ENCODE peak calls at places on chromosomes 7 and 10, in six cellular contexts. E is A549, V is HepG2, A is upper lobe of left lung, B is K562, W is GM12878. F is an unnamed sample.

GRCh38 chr7:12703881-12704280 is 16.4 kb downstream of the ARL4A start:
- ATAC-seq in E (no peak), V (no peak), A (peak), B (no peak), W (no peak), F (no peak)

GRCh38 chr10:113756940-113757543 is 5.6 kb downstream of the PLEKHS1 start:
- ATAC-seq in E (no peak), V (no peak), A (no peak), B (no peak), W (no peak), F (no peak)

GRCh38 chr7:77831481-77831880 is 32.9 kb downstream of the PHTF2 start:
- ATAC-seq in E (no peak), V (no peak), A (no peak), B (peak), W (no peak), F (no peak)

GRCh38 chr10:113381906-113382562 is 170.8 kb upstream of the HABP2 start:
- ATAC-seq in E (no peak), V (no peak), A (no peak), B (no peak), W (peak), F (no peak)

GRCh38 chr7:75817112-75817511 is 3.5 kb upstream of the CCL24 start:
- ATAC-seq in E (no peak), V (no peak), A (peak), B (no peak), W (no peak), F (no peak)

GRCh38 chr7:75617634-75618234 is 121.0 kb downstream of the HIP1 start:
- ATAC-seq in E (peak), V (peak), A (peak), B (peak), W (peak), F (peak)

GRCh38 chr7:116170180-116170579 is 40.2 kb upstream of the TES start:
- ATAC-seq in E (no peak), V (peak), A (no peak), B (no peak), W (no peak), F (no peak)

GRCh38 chr7:148963583-148964509 is 64.5 kb downstream of the PDIA4 start:
- ATAC-seq in E (peak), V (peak), A (no peak), B (no peak), W (no peak), F (no peak)

GRCh38 chr10:77231884-77232283 is 405.7 kb downstream of the KCNMA1 start:
- ATAC-seq in E (no peak), V (no peak), A (no peak), B (no peak), W (peak), F (no peak)

DNA sequence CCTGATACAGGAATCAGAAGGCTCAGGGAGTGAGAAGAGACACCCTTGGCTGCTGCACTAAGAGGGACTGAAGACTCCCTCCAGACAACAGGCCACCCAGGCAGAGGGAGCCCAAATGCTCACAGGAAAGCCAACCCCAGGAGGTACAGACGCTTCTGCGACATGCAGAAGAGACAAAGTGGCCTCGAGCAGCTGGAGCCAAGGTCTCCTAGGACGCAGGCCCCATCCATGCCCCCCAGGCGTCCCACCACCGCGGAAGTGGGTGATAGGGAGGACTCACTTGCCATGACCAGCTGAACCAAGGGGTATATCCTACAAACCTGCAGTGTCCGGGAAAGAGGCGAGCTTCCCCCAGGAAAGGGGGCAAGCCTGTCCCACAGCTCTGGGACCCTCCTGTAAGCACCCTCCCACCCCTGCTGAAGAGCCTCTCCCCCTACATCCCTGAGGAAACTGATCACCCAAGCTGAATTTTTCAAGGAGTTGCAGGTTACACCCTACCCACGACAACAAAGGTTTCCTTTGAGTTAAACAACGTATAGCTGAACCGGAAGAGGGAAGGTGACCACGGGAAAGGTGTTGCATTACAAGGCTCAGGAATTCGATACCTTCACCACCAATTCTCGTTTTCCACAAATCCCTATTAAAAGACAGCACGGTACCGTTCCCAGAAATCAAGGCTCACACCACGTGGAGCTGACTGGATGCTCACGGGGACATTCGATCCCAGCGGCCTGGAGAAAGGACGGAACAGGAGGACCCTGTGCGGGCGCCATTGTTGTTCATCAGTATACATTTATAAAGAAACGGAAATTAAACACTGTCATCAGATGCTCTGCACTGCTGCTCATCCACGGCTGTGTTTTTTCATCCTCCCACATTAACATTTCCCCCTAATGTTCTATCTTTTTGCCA is 56.6 kb downstream of the CTBP2 start:
- ATAC-seq in E (no peak), V (no peak), A (no peak), B (no peak), W (no peak), F (no peak)
- TF ChIP-seq EP300 in E (no peak), V (no peak), A (no peak), B (no peak), W (no peak), F (no peak)

GRCh38 chr10:99329891-99330674 is 927 bp downstream of the CNNM1 start:
- ATAC-seq in E (peak), V (peak), A (peak), B (no peak), W (no peak), F (peak)

GRCh38 chr10:99331207-99331803 is 2.1 kb downstream of the CNNM1 start:
- ATAC-seq in E (no peak), V (peak), A (no peak), B (no peak), W (no peak), F (no peak)

GRCh38 chr10:99330675-99330924 is 1.4 kb downstream of the CNNM1 start:
- ATAC-seq in E (no peak), V (peak), A (peak), B (no peak), W (no peak), F (no peak)

GRCh38 chr10:99329238-99329890 is at the start of gene CNNM1:
- ATAC-seq in E (peak), V (peak), A (peak), B (no peak), W (no peak), F (peak)

DNA sequence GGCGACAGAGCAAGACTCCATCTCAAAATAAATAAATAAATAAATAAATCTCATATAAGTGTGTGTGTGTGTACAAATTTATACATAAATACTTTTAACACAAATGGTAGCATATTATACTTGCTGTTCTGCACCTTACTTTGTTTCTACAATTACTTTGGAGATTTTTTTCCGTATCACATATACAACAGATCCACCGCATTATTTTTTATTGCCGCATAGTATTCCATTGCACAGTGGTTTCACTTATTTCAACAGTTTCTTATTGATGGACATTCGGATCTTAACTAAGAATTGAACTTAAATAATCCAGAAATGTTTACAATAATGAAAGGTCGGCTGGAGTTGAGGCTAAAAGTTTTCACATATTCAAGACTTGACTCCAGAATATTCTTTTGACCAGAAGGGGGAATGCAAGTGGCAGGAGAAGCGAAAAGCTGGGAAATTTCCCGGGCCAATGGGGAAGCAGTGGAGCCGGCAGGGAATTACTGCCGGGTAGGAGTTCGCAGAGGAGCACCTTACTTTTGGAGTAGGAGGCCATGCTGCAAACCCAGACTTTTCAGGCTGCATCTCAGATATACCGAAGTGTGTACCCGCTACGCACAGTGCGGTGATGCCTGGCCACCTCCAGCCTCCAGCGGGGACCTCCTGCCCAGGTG is 448 bp upstream of the CNNM1 start:
- ATAC-seq in E (peak), V (no peak), A (no peak), B (no peak), W (no peak), F (no peak)
- H3K4me3 ChIP-seq in E (peak), V (peak), A (peak), B (no peak), W (no peak), F (peak)

DNA sequence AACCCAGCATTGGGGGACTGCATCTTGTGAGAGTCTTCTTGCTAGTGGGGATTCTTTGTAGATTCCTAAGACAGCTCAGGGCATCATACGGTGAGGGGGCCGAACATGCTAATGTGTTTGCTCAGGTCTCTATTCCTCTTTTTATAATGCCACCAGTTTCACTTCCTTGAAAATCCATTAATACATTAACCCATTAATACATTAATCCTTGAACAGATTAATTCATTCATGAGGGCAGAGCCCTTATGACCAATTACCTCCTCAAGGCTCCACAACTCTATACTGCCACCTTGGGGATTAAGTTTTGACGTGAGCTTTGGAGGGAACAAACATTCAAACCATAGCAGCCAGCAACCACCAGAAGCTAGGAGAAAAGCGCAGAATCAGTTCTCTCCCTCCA is 67.2 kb upstream of the POT1 start:
- ATAC-seq in E (peak), V (peak), A (no peak), B (peak), W (peak), F (no peak)
- TF ChIP-seq CTCF in E (peak), V (no peak), A (no peak), B (peak), W (peak), F (no peak)

DNA sequence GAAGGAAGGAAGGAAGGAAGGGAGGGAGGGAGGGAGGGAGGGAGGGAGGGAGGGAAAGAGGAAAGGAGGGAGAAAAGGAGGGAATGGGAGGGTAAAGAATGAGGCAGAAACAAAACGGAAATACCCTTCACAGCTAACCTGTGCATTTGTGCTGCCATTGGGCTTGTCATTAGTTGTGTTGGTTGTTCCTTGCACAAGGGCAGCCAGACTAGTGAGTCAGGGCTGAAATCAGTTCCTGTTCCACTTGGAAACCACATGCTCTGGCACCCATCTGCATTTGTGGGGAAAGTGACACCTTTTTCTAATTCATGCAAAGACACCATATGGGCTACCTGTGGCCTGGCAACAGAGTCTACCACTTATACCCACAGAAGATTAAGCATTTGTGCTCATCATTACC is 1004.0 kb upstream of the C7orf33 start:
- ATAC-seq in E (no peak), V (no peak), A (no peak), B (no peak), W (no peak), F (no peak)
- TF ChIP-seq EP300 in E (no peak), V (no peak), A (no peak), B (no peak), W (no peak), F (no peak)

DNA sequence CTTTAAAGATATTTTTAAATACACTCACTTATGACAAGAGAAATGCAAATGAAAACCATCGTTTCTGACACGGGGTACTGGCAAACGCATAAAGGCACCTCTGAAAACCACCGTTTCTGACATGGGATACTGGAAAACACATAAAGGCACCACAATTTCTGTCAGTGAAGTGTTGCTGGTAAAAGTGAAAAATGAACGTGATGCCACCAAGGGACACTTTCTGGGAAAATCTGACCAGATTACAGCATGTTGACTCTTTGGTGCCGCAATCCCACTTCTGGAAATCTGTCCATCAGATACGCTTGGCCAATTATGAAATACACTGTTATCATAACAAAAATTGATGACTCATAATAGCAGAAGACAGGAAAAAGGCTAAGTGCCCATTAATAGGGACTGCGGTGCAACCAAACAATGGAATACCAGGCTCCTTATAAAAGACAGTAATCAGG is 131.7 kb downstream of the ZMYND11 start:
- ATAC-seq in E (no peak), V (no peak), A (no peak), B (no peak), W (no peak), F (no peak)
- H3K4me3 ChIP-seq in E (no peak), V (no peak), A (no peak), B (no peak), W (no peak), F (no peak)